ENCODE peak calls at places on chromosome 11, in four cellular contexts. One of them, this sample, is unnamed.

GRCh38 chr11:71251761-71252433 is 480 bp downstream of the SHANK2 start:
- DNase-seq in body of pancreas: peak
- DNase-seq in heart right ventricle: peak
- DNase-seq in AG04450: no peak
- DNase-seq in this sample: no peak

GRCh38 chr11:17887779-17888178 is 125.1 kb downstream of the SERGEF start:
- DNase-seq in body of pancreas: no peak
- DNase-seq in heart right ventricle: no peak
- DNase-seq in AG04450: no peak
- DNase-seq in this sample: no peak

GRCh38 chr11:120089036-120090001 is 48.6 kb downstream of the TRIM29 start:
- DNase-seq in body of pancreas: peak
- DNase-seq in heart right ventricle: no peak
- DNase-seq in AG04450: no peak
- DNase-seq in this sample: no peak

GRCh38 chr11:131371791-131372104 is 1.3 kb downstream of the NTM start:
- DNase-seq in body of pancreas: no peak
- DNase-seq in heart right ventricle: no peak
- DNase-seq in AG04450: no peak
- DNase-seq in this sample: no peak

GRCh38 chr11:85182437-85183109 is 444.6 kb downstream of the DLG2 start:
- DNase-seq in body of pancreas: peak
- DNase-seq in heart right ventricle: no peak
- DNase-seq in AG04450: no peak
- DNase-seq in this sample: peak

GRCh38 chr11:10938650-10939387 is 81.0 kb upstream of the ZBED5 start:
- DNase-seq in body of pancreas: peak
- DNase-seq in heart right ventricle: no peak
- DNase-seq in AG04450: no peak
- DNase-seq in this sample: no peak

GRCh38 chr11:118605116-118605867 is 2.1 kb upstream of the PHLDB1 start:
- DNase-seq in body of pancreas: peak
- DNase-seq in heart right ventricle: peak
- DNase-seq in AG04450: peak
- DNase-seq in this sample: peak

GRCh38 chr11:58829736-58830135 is 14.8 kb downstream of the GLYATL2 start:
- DNase-seq in body of pancreas: no peak
- DNase-seq in heart right ventricle: no peak
- DNase-seq in AG04450: peak
- DNase-seq in this sample: peak

GRCh38 chr11:33633251-33634003 is 67.2 kb downstream of the C11orf91 start:
- DNase-seq in body of pancreas: no peak
- DNase-seq in heart right ventricle: no peak
- DNase-seq in AG04450: no peak
- DNase-seq in this sample: peak

GRCh38 chr11:121553806-121554205 is 101.0 kb upstream of the SORL1-AS1 start:
- DNase-seq in body of pancreas: peak
- DNase-seq in heart right ventricle: no peak
- DNase-seq in AG04450: no peak
- DNase-seq in this sample: no peak

DNA sequence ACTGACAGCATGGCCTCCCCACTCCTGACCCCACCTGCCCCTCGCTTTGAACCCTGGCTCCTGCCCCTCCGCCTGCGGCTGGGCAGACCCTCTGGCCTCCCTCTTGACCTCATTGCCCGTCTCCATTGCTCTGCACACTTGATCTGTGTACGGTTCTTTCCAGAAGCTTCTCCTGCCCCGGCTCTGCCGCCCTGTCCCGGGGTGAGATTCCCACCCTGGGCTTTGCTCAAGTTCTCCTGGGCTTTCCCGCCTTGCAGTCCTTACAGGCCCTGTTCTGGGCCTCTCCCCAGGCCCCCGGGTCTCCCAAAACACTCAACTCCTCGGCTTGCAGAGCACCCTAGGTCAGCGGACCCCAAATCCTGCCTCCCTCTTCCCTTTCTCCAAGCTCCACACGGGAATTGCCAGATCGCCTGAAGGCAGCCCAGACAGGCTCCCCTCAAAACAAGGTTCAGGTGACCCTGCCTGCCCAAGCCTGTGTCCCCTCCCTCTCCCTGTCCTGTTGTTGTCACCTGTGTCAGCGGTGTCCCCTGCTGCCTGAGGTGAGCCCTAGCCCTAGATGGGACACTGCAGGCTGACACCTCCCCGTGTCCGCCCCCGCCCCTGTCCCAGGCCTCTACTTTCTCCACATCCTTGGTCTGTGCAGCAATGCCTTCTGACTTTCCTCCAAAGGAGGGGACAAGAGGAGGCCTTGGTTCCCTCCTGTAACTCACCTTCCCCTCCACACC is 1.5 kb downstream of the GAL start:
- DNase-seq in body of pancreas: no peak
- DNase-seq in heart right ventricle: no peak
- DNase-seq in AG04450: no peak
- DNase-seq in this sample: no peak
- H3K4me3 ChIP-seq in body of pancreas: no peak
- H3K4me3 ChIP-seq in heart right ventricle: no peak
- H3K4me3 ChIP-seq in AG04450: no peak
- H3K4me3 ChIP-seq in this sample: no peak

DNA sequence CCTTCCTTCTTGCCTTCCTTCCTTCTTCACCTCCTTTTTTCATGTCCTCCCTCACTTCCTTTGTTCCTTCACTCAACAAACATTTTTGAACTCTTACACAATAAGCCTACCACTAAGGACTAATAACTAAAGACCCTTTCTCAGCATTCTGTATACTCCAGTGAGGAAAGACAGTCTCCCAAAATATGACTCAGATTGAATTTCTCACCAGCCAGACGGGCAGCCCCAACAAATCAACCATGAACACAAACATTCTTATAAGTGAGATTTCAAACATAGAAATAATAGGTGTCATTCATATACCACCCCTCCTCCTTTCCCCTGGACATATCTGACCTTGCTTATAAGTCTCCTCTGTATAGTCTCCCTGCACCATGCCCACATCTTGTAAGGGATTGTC is 1079.7 kb downstream of the OPCML start:
- DNase-seq in body of pancreas: no peak
- DNase-seq in heart right ventricle: no peak
- DNase-seq in AG04450: no peak
- DNase-seq in this sample: no peak
- TF ChIP-seq CTCF in body of pancreas: no peak
- TF ChIP-seq CTCF in heart right ventricle: no peak
- TF ChIP-seq CTCF in AG04450: no peak
- TF ChIP-seq CTCF in this sample: no peak

GRCh38 chr11:77471520-77472234 is 2.2 kb downstream of the PAK1 start:
- DNase-seq in body of pancreas: peak
- DNase-seq in heart right ventricle: no peak
- DNase-seq in AG04450: no peak
- DNase-seq in this sample: no peak
- H3K4me3 ChIP-seq in body of pancreas: no peak
- H3K4me3 ChIP-seq in heart right ventricle: no peak
- H3K4me3 ChIP-seq in AG04450: no peak
- H3K4me3 ChIP-seq in this sample: no peak

DNA sequence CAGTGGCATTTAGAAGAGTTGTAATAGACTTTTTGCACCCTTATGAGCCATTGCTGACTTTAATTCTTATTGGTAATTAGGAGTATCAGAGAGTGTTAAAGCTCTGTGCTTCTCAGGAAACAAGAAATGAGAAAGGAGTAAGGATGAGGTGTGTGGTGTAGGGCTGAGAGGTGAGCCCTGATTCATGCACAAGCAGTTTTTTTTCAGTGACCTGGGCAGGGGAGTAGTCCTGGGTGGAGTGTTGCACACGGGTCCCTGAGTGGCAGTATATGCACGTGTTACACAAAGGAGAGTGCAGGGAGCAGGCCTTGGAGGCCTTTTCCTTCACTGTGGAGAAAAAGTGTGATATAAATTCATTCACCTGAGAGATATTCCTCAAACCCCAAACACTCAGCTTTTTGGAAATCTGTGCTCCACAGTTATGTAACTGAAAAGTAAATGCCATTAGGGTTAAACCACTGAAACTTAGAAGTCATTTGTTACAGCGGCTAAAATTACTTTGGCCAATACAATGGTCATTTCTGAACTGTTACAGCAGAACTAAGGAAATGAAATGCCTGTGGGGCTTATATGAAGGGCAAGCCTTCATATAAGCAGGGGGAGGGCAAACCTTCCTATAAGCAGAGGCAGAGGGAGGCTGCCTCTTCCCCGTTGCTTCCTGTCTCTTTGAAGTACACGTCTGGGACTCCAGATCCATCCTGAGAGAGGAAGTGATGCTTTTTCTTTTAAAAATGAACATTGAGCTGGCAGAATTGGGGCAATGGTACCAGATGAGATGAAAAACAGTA is 62.6 kb upstream of the OLFML1 start:
- DNase-seq in body of pancreas: no peak
- DNase-seq in heart right ventricle: no peak
- DNase-seq in AG04450: no peak
- DNase-seq in this sample: no peak
- TF ChIP-seq CTCF in body of pancreas: no peak
- TF ChIP-seq CTCF in heart right ventricle: no peak
- TF ChIP-seq CTCF in AG04450: no peak
- TF ChIP-seq CTCF in this sample: no peak

DNA sequence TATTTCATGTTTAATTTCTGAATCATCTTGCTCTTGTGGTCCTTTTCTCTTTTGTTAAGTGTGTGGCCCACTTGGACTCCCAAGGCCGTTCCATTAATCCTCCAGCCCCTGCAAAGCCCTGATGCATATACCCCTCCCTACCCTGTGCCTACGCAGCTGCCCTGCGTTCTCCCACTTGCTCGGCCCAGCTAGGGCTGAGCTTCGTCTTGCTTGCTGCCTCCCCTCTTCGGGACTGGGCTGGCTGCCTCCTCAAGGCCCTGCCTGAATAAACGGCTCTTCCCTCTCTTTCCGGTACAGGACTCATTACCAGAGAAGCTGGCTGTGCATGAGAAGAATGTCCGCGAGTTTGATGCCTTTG is 28.5 kb downstream of the ARHGAP1 start:
- DNase-seq in body of pancreas: no peak
- DNase-seq in heart right ventricle: no peak
- DNase-seq in AG04450: no peak
- DNase-seq in this sample: no peak
- H3K4me3 ChIP-seq in body of pancreas: no peak
- H3K4me3 ChIP-seq in heart right ventricle: no peak
- H3K4me3 ChIP-seq in AG04450: no peak
- H3K4me3 ChIP-seq in this sample: no peak

GRCh38 chr11:26134481-26135355 is 197.2 kb upstream of the ANO3 start:
- DNase-seq in body of pancreas: no peak
- DNase-seq in heart right ventricle: no peak
- DNase-seq in AG04450: no peak
- DNase-seq in this sample: peak
- TF ChIP-seq CTCF in body of pancreas: peak
- TF ChIP-seq CTCF in heart right ventricle: peak
- TF ChIP-seq CTCF in AG04450: peak
- TF ChIP-seq CTCF in this sample: peak

DNA sequence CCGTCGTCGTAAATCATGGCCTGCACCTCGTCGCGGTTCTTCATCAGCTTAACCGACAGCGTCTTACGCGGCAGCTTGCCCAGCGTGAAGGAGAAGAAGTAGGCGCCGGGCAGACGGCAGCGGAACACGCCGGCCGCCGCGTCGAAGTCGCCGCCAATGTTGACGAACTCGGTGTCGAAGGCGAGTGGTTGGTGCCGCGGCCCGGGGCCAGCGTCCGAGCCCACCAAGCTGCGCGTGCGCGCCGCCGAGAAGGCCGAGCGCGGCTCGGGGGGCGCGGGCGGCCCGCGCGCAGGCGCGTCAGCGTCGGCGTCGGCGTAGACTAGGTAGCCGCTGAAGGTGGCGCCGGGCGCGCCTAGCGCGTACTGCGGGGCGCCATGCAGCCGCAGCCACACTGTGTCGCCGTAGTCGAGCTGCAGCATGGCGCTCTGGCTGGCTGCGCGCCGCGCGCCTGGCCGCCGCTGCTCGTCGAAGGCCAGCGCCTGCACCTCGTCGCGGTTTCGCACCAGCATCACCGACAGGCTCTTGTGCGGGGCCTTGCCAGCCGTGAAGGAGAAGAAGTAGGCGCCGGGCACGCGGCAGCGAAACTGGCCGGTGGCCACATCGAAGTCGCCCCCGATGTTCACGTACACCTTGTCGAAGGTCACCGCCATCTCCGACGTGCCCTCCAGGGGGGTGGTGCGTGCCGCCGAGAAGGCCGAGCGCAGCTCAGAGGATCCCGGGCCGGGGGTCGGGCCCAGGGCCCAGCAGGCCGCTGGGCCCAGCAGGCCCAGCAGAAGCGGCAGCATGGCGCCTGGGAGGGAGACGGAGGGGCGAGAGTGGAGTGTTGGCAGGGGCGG is 3.8 kb downstream of the FAM180B start:
- DNase-seq in body of pancreas: no peak
- DNase-seq in heart right ventricle: peak
- DNase-seq in AG04450: no peak
- DNase-seq in this sample: no peak
- H3K4me3 ChIP-seq in body of pancreas: no peak
- H3K4me3 ChIP-seq in heart right ventricle: peak
- H3K4me3 ChIP-seq in AG04450: peak
- H3K4me3 ChIP-seq in this sample: peak

DNA sequence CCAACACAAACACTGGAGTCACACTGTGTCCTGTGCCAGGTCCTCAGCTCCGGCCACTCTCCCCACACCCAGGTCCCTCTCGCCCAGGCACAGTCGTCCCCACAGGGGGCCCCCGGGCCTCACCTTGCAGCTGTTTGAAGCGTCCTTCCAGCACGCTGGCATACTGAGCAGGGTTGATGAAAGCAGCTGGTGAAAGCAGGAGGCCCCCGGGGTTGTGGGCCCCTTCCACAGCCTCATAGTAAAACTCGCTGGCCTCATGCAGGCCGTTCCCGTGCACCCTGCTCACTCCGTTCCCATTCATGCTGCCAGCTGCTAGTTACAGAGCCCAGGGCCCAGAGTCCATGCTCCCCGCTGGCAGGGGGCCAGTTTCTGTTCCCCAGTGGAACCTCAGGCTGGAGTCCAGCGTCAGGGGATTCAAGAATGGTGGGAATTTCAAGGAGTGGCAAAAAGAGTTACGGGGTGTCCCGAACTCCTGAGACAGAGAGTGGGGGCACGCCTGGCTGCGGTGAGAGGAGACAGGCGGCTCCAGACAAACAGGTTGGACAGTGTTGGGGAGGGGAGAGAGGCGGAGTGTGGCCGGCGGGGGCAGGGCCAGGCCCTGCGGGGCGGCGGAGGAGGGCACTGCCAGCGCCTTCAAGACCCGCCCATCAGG is 10.6 kb downstream of the SPTBN2 start:
- DNase-seq in body of pancreas: peak
- DNase-seq in heart right ventricle: no peak
- DNase-seq in AG04450: no peak
- DNase-seq in this sample: no peak
- TF ChIP-seq CTCF in body of pancreas: peak
- TF ChIP-seq CTCF in heart right ventricle: no peak
- TF ChIP-seq CTCF in AG04450: peak
- TF ChIP-seq CTCF in this sample: no peak

This sample was measured in astrocyte of the cerebellum.